ENCODE peak calls at places on chromosomes 4 and X, in five cellular contexts. N is NT2/D1; L is CD8-positive, alpha-beta T cell; T is ovary; Z is neural progenitor cell. X is an unnamed sample.

GRCh38 chr4:122633211-122633610 is 12.3 kb upstream of the IL21 start:
- DNase-seq in N (no peak), L (no peak), T (no peak), Z (no peak), X (peak; percentile 30)

GRCh38 chr4:24042094-24042493 is 152.2 kb upstream of the PPARGC1A start:
- DNase-seq in N (no peak), L (no peak), T (no peak), Z (no peak), X (peak; percentile 87)

GRCh38 chrX:113075521-113075920 is 234.9 kb upstream of the AMOT start:
- DNase-seq in N (no peak), L (no peak), T (no peak), Z (no peak), X (no peak)

GRCh38 chr4:27189683-27190082 is 329.0 kb downstream of the STIM2 start:
- DNase-seq in N (no peak), L (no peak), T (no peak), Z (no peak), X (no peak)

GRCh38 chr4:73853718-73854473 is 800 bp downstream of the PF4V1 start:
- DNase-seq in N (no peak), L (no peak), T (no peak), Z (no peak), X (no peak)

GRCh38 chr4:54230479-54231418 is 1.7 kb downstream of the PDGFRA start:
- DNase-seq in N (no peak), L (no peak), T (peak; percentile 45), Z (peak; percentile 49), X (peak; percentile 71)

GRCh38 chrX:28586891-28587635 is at the start of gene IL1RAPL1:
- DNase-seq in N (no peak), L (no peak), T (no peak), Z (peak; percentile 42), X (peak; percentile 73)

GRCh38 chrX:38891641-38892413 is 90.6 kb downstream of the MID1IP1 start:
- DNase-seq in N (no peak), L (no peak), T (no peak), Z (no peak), X (peak; percentile 6)

GRCh38 chr4:109378076-109378475 is 55.5 kb upstream of the SEC24B start:
- DNase-seq in N (no peak), L (no peak), T (no peak), Z (no peak), X (no peak)

GRCh38 chr4:88110826-88111225 is 47.6 kb downstream of the ABCG2 start:
- DNase-seq in N (no peak), L (no peak), T (no peak), Z (no peak), X (no peak)

GRCh38 chr4:87030124-87030523 is 95.3 kb downstream of the AFF1 start:
- DNase-seq in N (no peak), L (no peak), T (no peak), Z (no peak), X (no peak)

GRCh38 chr4:148058160-148058859 is 326.4 kb downstream of the ARHGAP10 start:
- DNase-seq in N (no peak), L (no peak), T (no peak), Z (no peak), X (no peak)

GRCh38 chr4:110049951-110050925 is 137.6 kb downstream of the EGF start:
- DNase-seq in N (peak; percentile 3), L (peak; percentile 32), T (no peak), Z (peak; percentile 60), X (peak; percentile 81)

GRCh38 chr4:12943069-12943468 is 541.1 kb downstream of the RAB28 start:
- DNase-seq in N (no peak), L (no peak), T (no peak), Z (no peak), X (no peak)

GRCh38 chrX:105114554-105115130 is 105.9 kb downstream of the TEX13A start:
- DNase-seq in N (no peak), L (no peak), T (no peak), Z (no peak), X (no peak)

GRCh38 chr4:96486563-96486962 is 646.7 kb downstream of the PDHA2 start:
- DNase-seq in N (no peak), L (no peak), T (no peak), Z (no peak), X (no peak)

GRCh38 chr4:45554423-45554822 is 569.4 kb downstream of the GABRG1 start:
- DNase-seq in N (no peak), L (no peak), T (no peak), Z (no peak), X (no peak)

GRCh38 chrX:69161786-69162349 is 3.4 kb downstream of the PJA1 start:
- DNase-seq in N (no peak), L (no peak), T (no peak), Z (no peak), X (no peak)

GRCh38 chr4:149291463-149291862 is 524.2 kb downstream of the IQCM start:
- DNase-seq in N (no peak), L (no peak), T (no peak), Z (no peak), X (peak; percentile 60)

GRCh38 chr4:31045151-31045550 is 325.0 kb downstream of the PCDH7 start:
- DNase-seq in N (no peak), L (no peak), T (no peak), Z (no peak), X (no peak)

GRCh38 chr4:6460876-6461275 is 11.5 kb downstream of the PPP2R2C start:
- DNase-seq in N (no peak), L (no peak), T (no peak), Z (no peak), X (no peak)

GRCh38 chr4:175419120-175419774 is 392.8 kb downstream of the GPM6A start:
- DNase-seq in N (no peak), L (no peak), T (no peak), Z (no peak), X (peak; percentile 97)

GRCh38 chr4:181968371-181968770 is 274.8 kb upstream of the TENM3 start:
- DNase-seq in N (no peak), L (no peak), T (no peak), Z (no peak), X (peak; percentile 55)

GRCh38 chr4:123340381-123340701 is 56.3 kb upstream of the SPRY1 start:
- DNase-seq in N (no peak), L (no peak), T (no peak), Z (no peak), X (peak; percentile 71)

GRCh38 chrX:2642146-2642545 is 48.9 kb upstream of the CD99 start:
- DNase-seq in N (no peak), L (no peak), T (no peak), Z (no peak), X (no peak)

GRCh38 chr4:15398001-15398400 is 29.8 kb upstream of the C1QTNF7 start:
- DNase-seq in N (no peak), L (no peak), T (no peak), Z (no peak), X (no peak)

GRCh38 chr4:42104521-42104920 is 47.9 kb downstream of the BEND4 start:
- DNase-seq in N (no peak), L (no peak), T (no peak), Z (peak; percentile 5), X (peak; percentile 66)

DNA sequence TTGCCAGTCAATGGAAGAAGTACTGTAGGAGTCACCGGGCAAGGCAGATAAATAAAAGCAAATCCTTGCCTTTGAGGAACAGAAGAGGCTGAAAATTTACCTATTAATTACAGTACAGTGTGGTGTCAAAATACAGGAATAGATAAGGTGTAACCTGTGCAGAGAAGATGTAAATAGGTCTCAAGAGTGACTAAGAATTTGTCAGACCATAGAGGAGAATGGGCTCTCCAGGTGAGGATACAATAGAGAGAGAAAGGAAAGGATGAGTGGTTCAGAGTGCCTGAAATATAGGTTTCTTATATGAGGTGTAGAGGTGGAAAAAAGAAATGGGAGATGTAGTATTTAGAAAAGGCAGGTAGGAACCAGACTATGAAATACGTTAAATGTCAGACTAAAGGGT is 801 bp upstream of the ZC4H2 start:
- DNase-seq in N (no peak), L (no peak), T (no peak), Z (no peak), X (no peak)
- H3K4me3 ChIP-seq in N (peak overlapping the region; percentile 77), L (no peak overlapping the region), T (no peak overlapping the region), Z (peak overlapping the region; percentile 68), X (no peak overlapping the region)

DNA sequence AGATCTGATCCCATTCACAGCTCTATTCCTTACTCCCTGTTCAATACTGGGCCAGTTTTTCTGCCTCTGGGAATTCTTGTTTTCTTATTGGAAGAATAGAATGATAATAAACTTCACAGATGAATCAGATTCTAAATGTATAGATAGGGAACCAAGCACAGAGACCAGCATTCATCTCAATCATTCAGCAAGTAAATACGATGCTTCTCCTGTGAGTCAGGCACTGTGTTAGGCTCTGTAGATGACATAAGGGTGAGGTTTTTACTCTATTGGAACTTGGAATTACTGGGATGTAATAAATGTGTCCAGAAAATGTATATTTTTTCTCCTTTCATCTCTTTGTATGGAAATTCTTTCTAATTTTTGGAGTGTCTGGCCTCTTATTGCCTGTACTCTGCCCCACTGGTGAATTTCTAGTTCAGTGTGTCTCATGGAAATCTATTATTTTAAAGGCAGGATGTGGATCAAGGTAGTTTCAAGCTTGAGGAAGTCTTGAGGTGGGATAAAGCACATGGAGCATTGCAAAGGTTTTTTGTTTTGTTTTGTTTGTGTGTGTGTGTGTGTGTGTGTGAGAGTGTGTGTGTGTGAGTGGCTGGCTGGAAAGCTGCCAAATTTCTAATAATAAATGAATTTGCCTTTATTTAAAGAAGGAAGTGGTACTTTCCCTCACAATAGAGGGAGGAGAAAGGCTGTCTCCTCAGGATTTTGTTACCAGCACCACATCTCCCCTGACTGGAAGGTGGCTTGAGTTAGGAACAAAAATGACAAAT is 117.9 kb upstream of the HS3ST1 start:
- DNase-seq in N (no peak), L (no peak), T (no peak), Z (no peak), X (no peak)
- H3K4me1 ChIP-seq in N (no peaks in the 10 kb centered on the region), L (no peaks in the 10 kb centered on the region), T (no peaks in the 10 kb centered on the region), Z (no peaks in the 10 kb centered on the region), X (peaks cover 4% of the 10 kb centered on the region)

DNA sequence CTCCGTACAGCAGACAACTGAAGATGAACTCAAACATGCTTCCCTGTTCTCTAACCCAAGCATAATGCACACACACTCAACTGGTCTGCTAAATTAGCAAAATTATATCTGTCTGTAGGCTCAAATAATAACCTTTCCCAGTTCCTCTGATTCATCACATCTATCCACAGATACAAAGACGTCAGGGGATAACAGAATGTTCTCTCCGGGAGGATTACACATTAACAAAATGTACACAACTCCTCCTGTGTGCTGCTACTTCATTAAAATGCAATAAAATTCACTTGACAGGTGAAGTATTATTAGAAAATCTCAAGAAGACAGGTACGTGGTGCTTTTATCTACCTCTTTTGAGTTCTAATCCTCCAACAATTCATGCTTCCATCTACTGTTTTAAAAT is 57.4 kb downstream of the FAT1 start:
- DNase-seq in N (no peak), L (no peak), T (no peak), Z (no peak), X (no peak)
- H3K36me3 ChIP-seq in N (peaks cover 59% of the 10 kb centered on the region), L (no peaks in the 10 kb centered on the region), T (no peaks in the 10 kb centered on the region), Z (no peaks in the 10 kb centered on the region), X (peaks cover 25% of the 10 kb centered on the region)

GRCh38 chrX:106928227-106928626 is 8.0 kb downstream of the CLDN2 start:
- DNase-seq in N (no peak), L (no peak), T (no peak), Z (no peak), X (no peak)
- H3K4me3 ChIP-seq in N (no peak overlapping the region), L (no peak overlapping the region), T (no peak overlapping the region), Z (no peak overlapping the region), X (no peak overlapping the region)

DNA sequence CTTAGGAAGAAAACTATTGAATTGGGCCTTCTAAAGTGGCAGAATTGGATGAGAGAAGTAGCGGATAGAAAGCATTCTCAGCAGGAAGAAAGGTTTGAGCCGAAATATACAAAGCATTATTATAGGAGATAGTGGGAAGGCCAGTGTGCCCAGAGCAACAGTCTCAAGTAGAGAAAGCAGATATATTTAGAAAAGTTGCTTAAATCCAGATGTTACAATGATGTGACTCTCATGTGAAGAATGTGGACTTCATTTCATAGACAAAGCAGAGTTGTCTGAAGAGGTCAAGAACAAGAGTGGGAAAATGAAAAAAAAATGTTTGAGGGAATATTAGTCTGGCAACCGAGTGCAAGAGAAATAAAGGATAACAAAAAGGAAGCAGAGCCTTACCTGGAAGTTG is 66.9 kb downstream of the SYNPO2 start:
- DNase-seq in N (no peak), L (no peak), T (no peak), Z (no peak), X (peak; percentile 75)
- H3K4me1 ChIP-seq in N (no peaks in the 10 kb centered on the region), L (no peaks in the 10 kb centered on the region), T (peaks cover 16% of the 10 kb centered on the region), Z (no peaks in the 10 kb centered on the region), X (no peaks in the 10 kb centered on the region)

X was measured in adipocyte.